ENCODE peak calls at places on chromosomes 1 and 21, in six cellular contexts. N is cardiac muscle cell, R is brain microvascular endothelial cell, H is AG04450, M is tibial artery, V is pancreas. G is an unnamed sample.
A peak's percentile ranks its signal among the peaks of the same experiment; 100 is the strongest.

GRCh38 chr1:186194107-186194756 is 180.8 kb downstream of the TPR start:
- DNase-seq in N (no peak), V (no peak), H (no peak), M (no peak), R (no peak), G (no peak)

GRCh38 chr1:201696217-201696761 is 132.7 kb upstream of the IPO9 start:
- DNase-seq in N (peak; percentile 93), R (peak; percentile 91), M (peak; percentile 93), V (no peak), H (peak; percentile 63), G (peak; percentile 93)

GRCh38 chr1:244461254-244462071 is at the start of gene CATSPERE:
- DNase-seq in H (peak; percentile 37), N (peak; percentile 94), R (peak; percentile 76), M (peak; percentile 96), V (peak; percentile 92), G (peak; percentile 79)

GRCh38 chr1:119220980-119221379 is 80.5 kb upstream of the WARS2 start:
- DNase-seq in N (peak; percentile 2), V (no peak), H (no peak), R (peak; percentile 51), M (no peak), G (peak; percentile 46)

GRCh38 chr1:95216292-95216990 is 17.6 kb upstream of the RWDD3 start:
- DNase-seq in H (no peak), R (no peak), V (no peak), N (no peak), M (no peak), G (no peak)

GRCh38 chr1:30232288-30232899 is 491.0 kb downstream of the MATN1 start:
- DNase-seq in R (no peak), H (no peak), V (no peak), M (no peak), N (no peak), G (no peak)

GRCh38 chr1:47684518-47684917 is 246.7 kb downstream of the FOXD2 start:
- DNase-seq in N (no peak), H (no peak), R (no peak), V (no peak), M (no peak), G (no peak)

GRCh38 chr1:227902641-227902990 is 45.1 kb downstream of the WNT9A start:
- DNase-seq in R (no peak), M (no peak), V (peak; percentile 47), N (no peak), H (no peak), G (no peak)

GRCh38 chr1:66637146-66637545 is 103.2 kb downstream of the SGIP1 start:
- DNase-seq in N (peak; percentile 41), M (no peak), H (no peak), R (no peak), V (no peak), G (peak; percentile 31)

GRCh38 chr1:206555473-206555935 is 48.2 kb downstream of the RASSF5 start:
- DNase-seq in N (peak; percentile 43), M (no peak), H (no peak), R (peak; percentile 7), V (peak; percentile 68), G (no peak)

GRCh38 chr21:44931137-44931500 is 8.7 kb upstream of the SLX9 start:
- DNase-seq in M (peak; percentile 67), H (no peak), N (peak; percentile 78), R (no peak), V (no peak), G (no peak)

GRCh38 chr1:156060937-156061636 is at the start of gene RAB25:
- DNase-seq in N (no peak), R (no peak), M (no peak), V (peak; percentile 75), H (no peak), G (no peak)

GRCh38 chr1:22600817-22601605 is 35.4 kb upstream of the C1QA start:
- DNase-seq in M (no peak), R (no peak), V (no peak), H (no peak), N (no peak), G (no peak)

GRCh38 chr1:8203056-8203455 is 114.9 kb upstream of the SLC45A1 start:
- DNase-seq in N (no peak), M (no peak), V (no peak), H (no peak), R (no peak), G (no peak)

GRCh38 chr1:242057745-242058115 is 58.8 kb upstream of the MAP1LC3C start:
- DNase-seq in V (no peak), R (no peak), M (no peak), H (no peak), N (no peak), G (no peak)

GRCh38 chr1:2137257-2138121 is 57.1 kb downstream of the FAAP20 start:
- DNase-seq in R (no peak), M (peak; percentile 62), H (no peak), V (no peak), N (no peak), G (no peak)

GRCh38 chr1:159949123-159949522 is 3.7 kb upstream of the IGSF9 start:
- DNase-seq in H (no peak), M (peak; percentile 21), V (no peak), N (no peak), R (no peak), G (no peak)

GRCh38 chr1:35929730-35930592 is 944 bp upstream of the AGO3 start:
- DNase-seq in H (no peak), R (peak; percentile 33), M (peak; percentile 82), N (peak; percentile 71), V (no peak), G (peak; percentile 55)

GRCh38 chr1:15031251-15031930 is 122.2 kb upstream of the TMEM51 start:
- DNase-seq in V (no peak), N (no peak), R (peak; percentile 18), M (no peak), H (no peak), G (peak; percentile 63)

GRCh38 chr21:46532080-46532479 is 72.8 kb downstream of the S100B start:
- DNase-seq in R (no peak), H (no peak), V (no peak), N (no peak), M (no peak), G (no peak)

GRCh38 chr1:220281159-220281574 is 8.9 kb upstream of the RAB3GAP2 start:
- DNase-seq in M (no peak), R (peak; percentile 26), N (peak; percentile 37), V (no peak), H (no peak), G (peak; percentile 14)

GRCh38 chr1:11342677-11343076 is 69.7 kb downstream of the UBIAD1 start:
- DNase-seq in V (no peak), N (no peak), R (no peak), H (no peak), M (no peak), G (no peak)

GRCh38 chr1:94014087-94014486 is 104.9 kb upstream of the GCLM start:
- DNase-seq in H (no peak), V (no peak), N (no peak), M (no peak), R (no peak), G (no peak)

GRCh38 chr1:94019327-94019726 is 101.6 kb downstream of the ABCA4 start:
- DNase-seq in V (no peak), N (no peak), H (no peak), R (no peak), M (no peak), G (no peak)

GRCh38 chr1:94015489-94015817 is 105.5 kb downstream of the ABCA4 start:
- DNase-seq in N (no peak), R (no peak), M (no peak), H (no peak), V (no peak), G (no peak)

GRCh38 chr1:94014635-94015488 is 105.6 kb upstream of the GCLM start:
- DNase-seq in M (no peak), H (no peak), N (peak; percentile 34), R (no peak), V (no peak), G (no peak)

DNA sequence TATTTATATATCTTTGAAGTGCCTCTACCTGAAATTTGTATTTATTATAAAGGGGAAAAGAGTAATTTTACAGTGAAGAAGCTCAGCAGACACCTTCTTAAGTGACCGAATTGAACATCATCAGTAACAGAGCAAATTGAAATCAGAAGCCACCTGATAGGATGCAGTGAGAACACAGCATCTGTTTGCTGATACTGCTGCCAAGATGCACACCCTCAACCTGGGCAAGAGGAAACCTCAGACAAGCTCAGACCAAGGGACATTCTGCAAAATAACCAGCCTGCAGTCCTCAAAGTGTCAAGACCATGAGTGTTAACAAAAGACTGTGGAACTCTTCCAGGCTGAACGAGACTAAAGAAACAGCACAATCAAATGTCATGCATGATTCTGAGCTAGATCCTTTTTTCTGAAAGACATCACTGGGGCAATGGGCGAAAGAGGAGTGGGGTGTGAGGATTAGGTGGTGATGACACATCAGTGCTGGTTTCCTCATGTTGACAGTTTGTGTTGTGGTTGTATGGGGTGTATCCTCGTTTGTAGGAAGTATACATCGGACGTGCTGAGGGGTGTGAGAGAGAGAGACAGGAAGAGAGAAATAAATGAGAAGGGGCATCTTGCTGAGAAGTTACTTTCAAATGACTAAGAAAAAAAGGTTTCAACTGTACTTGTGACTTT is 103.7 kb downstream of the ABCA4 start:
- DNase-seq in R (no peak), V (no peak), M (no peak), N (no peak), H (no peak), G (no peak)
- H3K27ac ChIP-seq in R (no peak overlapping the region), V (no peak overlapping the region), M (no peak overlapping the region), N (no peak overlapping the region), H (no peak overlapping the region), G (no peak overlapping the region)

GRCh38 chr1:240602189-240602588 is 9.8 kb downstream of the GREM2 start:
- DNase-seq in H (no peak), N (peak; percentile 5), M (no peak), R (no peak), V (no peak), G (peak; percentile 38)
- TF ChIP-seq CTCF in H (peak; percentile 28), N (peak; percentile 3), M (no peak), R (peak; percentile 23), V (no peak), G (peak; percentile 3)

DNA sequence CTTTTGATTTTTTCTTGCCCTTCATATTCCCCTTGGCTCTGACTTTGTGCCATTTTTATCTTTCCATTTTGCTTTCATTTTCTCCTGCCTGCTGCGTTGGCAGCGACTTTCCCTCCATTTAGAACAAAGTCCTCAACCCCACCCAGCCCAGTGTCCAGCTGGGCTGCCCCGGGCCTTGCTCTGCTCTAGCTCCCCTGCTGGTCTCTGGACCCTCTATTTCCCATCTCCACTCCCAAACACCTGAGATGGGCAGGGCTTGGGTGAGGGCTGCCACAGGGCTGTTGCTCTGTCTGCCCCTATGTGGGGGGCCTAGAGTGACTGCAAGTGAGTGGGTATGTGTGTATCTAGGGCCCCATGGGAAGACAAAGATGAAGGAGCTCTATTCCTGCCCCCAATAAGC is 7.3 kb upstream of the ADAM15 start:
- DNase-seq in N (no peak), H (no peak), R (no peak), M (no peak), V (no peak), G (no peak)
- H3K27ac ChIP-seq in N (no peak overlapping the region), H (no peak overlapping the region), R (no peak overlapping the region), M (no peak overlapping the region), V (no peak overlapping the region), G (no peak overlapping the region)

GRCh38 chr1:221840511-221841243 is 98.8 kb upstream of the DUSP10 start:
- DNase-seq in R (no peak), N (peak; percentile 13), V (no peak), M (no peak), H (no peak), G (no peak)

GRCh38 chr1:221839794-221840395 is 98.0 kb upstream of the DUSP10 start:
- DNase-seq in H (no peak), M (peak; percentile 88), N (peak; percentile 57), R (peak; percentile 96), V (peak; percentile 56), G (peak; percentile 46)

GRCh38 chr1:221841291-221841982 is 99.5 kb upstream of the DUSP10 start:
- DNase-seq in V (no peak), N (peak; percentile 46), M (no peak), H (no peak), R (no peak), G (no peak)

GRCh38 chr1:221837886-221838285 is 96.0 kb upstream of the DUSP10 start:
- DNase-seq in N (no peak), H (no peak), M (no peak), R (no peak), V (no peak), G (no peak)

GRCh38 chr1:221839321-221839720 is 97.4 kb upstream of the DUSP10 start:
- DNase-seq in M (no peak), R (no peak), V (no peak), H (no peak), N (no peak), G (no peak)
- TF ChIP-seq CTCF in M (no peak), R (no peak), V (no peak), H (no peak), N (no peak), G (no peak)

G was measured in astrocyte.